ENCODE peak calls at places on chromosomes 4 and X, in eight cellular contexts. J is amniotic epithelial cell; S is activated CD8-positive, alpha-beta memory T cell treated with anti-CD3 and anti-CD28 coated beads, Interleukin-2, amount 50 U/mL, for 48 hours; G is ELR; P is NCI-H1105; Q is right lobe of liver; R is skeletal muscle cell; M is brain microvascular endothelial cell. V is an unnamed sample.

GRCh38 chrX:118963159-118963558 is 11.3 kb upstream of the LONRF3 start:
- DNase-seq in P (no peak), M (no peak), J (no peak), G (no peak), Q (no peak), R (no peak), S (no peak), V (no peak)

GRCh38 chr4:42151568-42152506 is 618 bp downstream of the BEND4 start:
- DNase-seq in G (peak; percentile 2), J (no peak), P (peak; percentile 46), Q (no peak), R (no peak), S (peak; percentile 62), M (no peak), V (peak; percentile 62)

GRCh38 chr4:95191537-95191936 is 357.2 kb downstream of the UNC5C start:
- DNase-seq in G (no peak), J (no peak), Q (no peak), M (no peak), P (no peak), R (no peak), S (no peak), V (no peak)

GRCh38 chr4:127965803-127966175 is 583 bp downstream of the ABHD18 start:
- DNase-seq in R (no peak), M (peak; percentile 14), G (peak; percentile 36), P (peak; percentile 54), S (peak; percentile 83), Q (peak; percentile 61), J (peak; percentile 12), V (peak; percentile 43)

GRCh38 chrX:74980802-74981201 is 55.5 kb upstream of the NEXMIF start:
- DNase-seq in M (no peak), G (no peak), R (no peak), J (no peak), S (no peak), P (no peak), Q (no peak), V (no peak)

GRCh38 chrX:134520860-134521390 is 61.0 kb downstream of the HPRT1 start:
- DNase-seq in J (peak; percentile 70), Q (no peak), R (no peak), S (no peak), M (peak; percentile 57), G (peak; percentile 75), P (peak; percentile 25), V (no peak)

GRCh38 chr4:156968479-156968984 is 3.1 kb downstream of the PDGFC start:
- DNase-seq in R (peak; percentile 60), J (peak; percentile 81), Q (peak; percentile 61), G (peak; percentile 81), S (no peak), M (peak; percentile 83), P (peak; percentile 28), V (peak; percentile 67)

GRCh38 chr4:41427306-41427882 is 110.6 kb upstream of the LIMCH1 start:
- DNase-seq in S (no peak), Q (peak; percentile 55), J (peak; percentile 53), G (no peak), M (no peak), P (no peak), R (no peak), V (no peak)